ENCODE peak calls at places on chromosomes 5 and 9, in nine cellular contexts. I is SW 1271; V is Caki2; Q is stimulated activated CD4-positive, alpha-beta T cell treated with anti-CD3 and anti-CD28 coated beads, Interleukin-1b, Interleukin-23, amount 100 ng/mL, for 24 hours; S is AG04449; K is sigmoid colon; L is AML-193; D is erythroblast; F is astrocyte of the spinal cord. W is an unnamed sample.
A peak's percentile ranks its signal among the peaks of the same experiment; 100 is the strongest.

GRCh38 chr9:91240596-91240995 is 121.1 kb downstream of the AUH start:
- DNase-seq in V (no peak), S (no peak), F (no peak), K (no peak), L (no peak), D (no peak), Q (no peak), I (no peak), W (no peak)

GRCh38 chr5:180194410-180195345 is 14.3 kb downstream of the RASGEF1C start:
- DNase-seq in F (no peak), Q (no peak), K (no peak), L (no peak), V (no peak), I (no peak), D (no peak), S (no peak), W (peak; percentile 45)

GRCh38 chr9:114303977-114304376 is 18.9 kb upstream of the ORM1 start:
- DNase-seq in V (no peak), D (no peak), F (no peak), Q (no peak), S (no peak), K (no peak), L (no peak), I (no peak), W (no peak)

GRCh38 chr9:137064027-137064879 is 6.1 kb downstream of the SAPCD2 start:
- DNase-seq in I (peak; percentile 47), V (peak; percentile 38), Q (no peak), D (peak; percentile 72), L (peak; percentile 32), F (no peak), S (no peak), K (peak; percentile 81), W (peak; percentile 56)

GRCh38 chr5:125503958-125504357 is 757.5 kb upstream of the ZNF608 start:
- DNase-seq in S (no peak), D (no peak), I (no peak), L (no peak), F (no peak), V (no peak), Q (no peak), K (no peak), W (no peak)

GRCh38 chr9:91241909-91242308 is 119.8 kb downstream of the AUH start:
- DNase-seq in I (no peak), S (no peak), D (no peak), V (peak; percentile 19), K (no peak), L (no peak), F (no peak), Q (no peak), W (peak; percentile 63)

GRCh38 chr9:15155826-15156225 is 151.2 kb downstream of the TTC39B start:
- DNase-seq in I (no peak), F (peak; percentile 34), Q (no peak), S (no peak), K (no peak), V (no peak), L (no peak), D (no peak), W (no peak)

GRCh38 chr5:107670028-107670926 is 460 bp downstream of the EFNA5 start:
- DNase-seq in L (no peak), I (peak; percentile 55), V (peak; percentile 32), Q (no peak), S (no peak), K (peak; percentile 71), D (no peak), F (peak; percentile 47), W (peak; percentile 37)

GRCh38 chr9:6407778-6408177 is 5.2 kb upstream of the UHRF2 start:
- DNase-seq in F (no peak), Q (no peak), K (no peak), I (no peak), D (no peak), L (no peak), V (no peak), S (no peak), W (no peak)

GRCh38 chr5:52725065-52725746 is 62.5 kb upstream of the ITGA1 start:
- DNase-seq in L (peak; percentile 60), S (no peak), F (no peak), I (peak; percentile 26), Q (no peak), K (no peak), D (no peak), V (no peak), W (peak; percentile 3)

GRCh38 chr5:74394924-74395880 is 245.3 kb downstream of the ENC1 start:
- DNase-seq in L (no peak), D (no peak), F (no peak), I (no peak), K (no peak), Q (no peak), V (peak; percentile 61), S (no peak), W (no peak)

GRCh38 chr9:130949188-130950038 is 10.4 kb upstream of the FIBCD1 start:
- DNase-seq in S (no peak), F (no peak), I (no peak), K (no peak), D (no peak), V (no peak), L (no peak), Q (no peak), W (no peak)

GRCh38 chr5:153798830-153799229 is 239.9 kb downstream of the FAM114A2 start:
- DNase-seq in S (no peak), D (no peak), F (no peak), L (no peak), K (no peak), V (no peak), I (no peak), Q (no peak), W (no peak)

GRCh38 chr9:88398016-88398415 is 9.8 kb downstream of the SPIN1 start:
- DNase-seq in F (no peak), V (no peak), S (no peak), D (no peak), Q (no peak), L (no peak), K (no peak), I (no peak), W (no peak)

GRCh38 chr5:145531038-145531734 is 304.0 kb downstream of the PRELID2 start:
- DNase-seq in K (no peak), F (peak; percentile 82), I (peak; percentile 45), Q (no peak), S (peak; percentile 42), V (peak; percentile 62), L (no peak), D (no peak), W (peak; percentile 41)

GRCh38 chr5:15889001-15889400 is 290.6 kb downstream of the MARCHF11 start:
- DNase-seq in I (no peak), F (no peak), S (no peak), K (no peak), D (no peak), Q (no peak), L (no peak), V (no peak), W (no peak)

GRCh38 chr9:76787677-76788076 is 23.4 kb downstream of the PCA3 start:
- DNase-seq in V (no peak), L (no peak), I (no peak), Q (no peak), D (no peak), K (no peak), S (no peak), F (no peak), W (no peak)

GRCh38 chr9:2613730-2614271 is 7.8 kb upstream of the VLDLR start:
- DNase-seq in Q (no peak), L (no peak), V (no peak), D (no peak), K (no peak), I (no peak), F (no peak), S (no peak), W (peak; percentile 57)

GRCh38 chr5:122501087-122501435 is 189.0 kb downstream of the SNCAIP start:
- DNase-seq in I (no peak), F (no peak), V (no peak), Q (no peak), D (no peak), K (no peak), L (no peak), S (no peak), W (no peak)

GRCh38 chr5:134101686-134102439 is 12.6 kb upstream of the TCF7 start:
- DNase-seq in D (peak; percentile 75), F (no peak), K (peak; percentile 77), L (peak; percentile 27), S (no peak), Q (peak; percentile 56), V (no peak), I (peak; percentile 44), W (peak; percentile 44)

GRCh38 chr9:134789168-134789567 is 91.4 kb upstream of the FCN2 start:
- DNase-seq in F (no peak), Q (no peak), K (no peak), D (no peak), V (no peak), L (no peak), I (no peak), S (no peak), W (no peak)

GRCh38 chr9:69020746-69021145 is 6.8 kb upstream of the PRKACG start:
- DNase-seq in S (no peak), L (no peak), K (no peak), Q (no peak), D (peak; percentile 76), F (no peak), I (no peak), V (no peak), W (no peak)

GRCh38 chr9:15329539-15330109 is 22.6 kb upstream of the TTC39B start:
- DNase-seq in Q (no peak), K (no peak), L (no peak), I (no peak), V (no peak), D (no peak), S (no peak), F (no peak), W (no peak)

GRCh38 chr9:95297316-95297715 is 20.2 kb downstream of the FANCC start:
- DNase-seq in V (no peak), L (no peak), F (no peak), Q (no peak), K (no peak), I (no peak), D (no peak), S (no peak), W (no peak)

GRCh38 chr9:79663299-79663698 is 91.5 kb downstream of the TLE4 start:
- DNase-seq in S (no peak), V (no peak), K (no peak), I (no peak), F (peak; percentile 38), D (no peak), L (no peak), Q (no peak), W (no peak)

GRCh38 chr9:4241552-4241951 is 58.3 kb downstream of the GLIS3 start:
- DNase-seq in Q (no peak), F (no peak), D (no peak), K (no peak), S (no peak), I (no peak), V (no peak), L (no peak), W (peak; percentile 15)

GRCh38 chr5:14064841-14065240 is 78.3 kb upstream of the TRIO start:
- DNase-seq in V (no peak), F (peak; percentile 70), D (no peak), S (peak; percentile 40), K (no peak), I (no peak), Q (no peak), L (no peak), W (no peak)

GRCh38 chr9:110746211-110746930 is 77.8 kb downstream of the MUSK start:
- DNase-seq in K (no peak), I (no peak), L (no peak), F (no peak), V (no peak), S (no peak), Q (no peak), D (no peak), W (no peak)

GRCh38 chr5:56585466-56585865 is 229.9 kb upstream of the MAP3K1 start:
- DNase-seq in D (peak; percentile 12), I (no peak), S (no peak), F (no peak), K (no peak), Q (no peak), V (no peak), L (no peak), W (no peak)

GRCh38 chr5:54651482-54652076 is 134.0 kb downstream of the SNX18 start:
- DNase-seq in S (no peak), D (peak; percentile 2), V (no peak), Q (no peak), K (peak; percentile 87), F (peak; percentile 50), L (no peak), I (no peak), W (peak; percentile 96)

GRCh38 chr5:34957857-34958690 is 28.7 kb downstream of the DNAJC21 start:
- DNase-seq in L (peak; percentile 8), K (no peak), Q (no peak), V (no peak), S (no peak), D (peak; percentile 43), F (peak; percentile 38), I (peak; percentile 42), W (peak; percentile 35)

W was measured in thyroid gland.